ENCODE peak calls at places on chromosomes 16 and 17, in five cellular contexts. J is cardiac muscle cell, P is GM23248, A is mesendoderm, K is right cardiac atrium. Y is an unnamed sample.
A peak's percentile ranks its signal among the peaks of the same experiment; 100 is the strongest.

GRCh38 chr17:55842405-55843158 is 91.7 kb downstream of the PCTP start:
- DNase-seq in K (no peak), A (no peak), P (no peak), J (no peak), Y (no peak)

GRCh38 chr16:76959166-76959565 is 231.8 kb upstream of the MON1B start:
- DNase-seq in J (no peak), P (no peak), K (no peak), A (no peak), Y (no peak)

GRCh38 chr17:57481901-57482300 is 225.6 kb downstream of the MSI2 start:
- DNase-seq in A (no peak), J (no peak), K (peak; percentile 60), P (peak; percentile 96), Y (no peak)

GRCh38 chr17:28657756-28658155 is 4.0 kb downstream of the SDF2 start:
- DNase-seq in J (no peak), A (no peak), P (peak; percentile 62), K (no peak), Y (no peak)

GRCh38 chr17:51120357-51120738 is 320 bp downstream of the SPAG9 start:
- DNase-seq in J (peak; percentile 68), K (no peak), A (peak; percentile 71), P (no peak), Y (peak; percentile 73)

GRCh38 chr16:20704281-20704680 is 6.8 kb upstream of the ACSM1 start:
- DNase-seq in A (no peak), J (no peak), P (no peak), K (no peak), Y (no peak)

GRCh38 chr16:48361540-48361939 is 23.7 kb downstream of the SIAH1 start:
- DNase-seq in K (no peak), J (no peak), A (no peak), P (no peak), Y (no peak)

GRCh38 chr16:24919536-24919935 is 73.8 kb downstream of the SLC5A11 start:
- DNase-seq in J (no peak), P (no peak), K (no peak), A (no peak), Y (no peak)

GRCh38 chr16:75244225-75244792 is 7.1 kb downstream of the BCAR1 start:
- DNase-seq in P (peak; percentile 70), J (no peak), K (peak; percentile 75), A (no peak), Y (no peak)

GRCh38 chr16:85303354-85303883 is 191.1 kb upstream of the CIBAR2 start:
- DNase-seq in J (peak; percentile 68), A (peak; percentile 81), P (peak; percentile 61), K (peak; percentile 70), Y (peak; percentile 96)

GRCh38 chr16:84751241-84751640 is 51.4 kb downstream of the USP10 start:
- DNase-seq in P (no peak), A (no peak), K (no peak), J (no peak), Y (no peak)

GRCh38 chr17:75778861-75779249 is 5.8 kb upstream of the UNK start:
- DNase-seq in P (no peak), A (no peak), J (peak; percentile 34), K (no peak), Y (peak; percentile 84)

GRCh38 chr17:1945621-1946020 is 79.5 kb downstream of the RTN4RL1 start:
- DNase-seq in A (no peak), P (no peak), J (no peak), K (no peak), Y (peak; percentile 71)
- H3K27me3 ChIP-seq in A (no peaks in the 10 kb centered on the region), P (no peaks in the 10 kb centered on the region), J (no peaks in the 10 kb centered on the region), K (no peaks in the 10 kb centered on the region), Y (no peaks in the 10 kb centered on the region)

GRCh38 chr17:14125518-14126125 is 56.3 kb downstream of the COX10 start:
- DNase-seq in K (no peak), J (no peak), P (no peak), A (no peak), Y (no peak)
- H3K4me3 ChIP-seq in K (no peak overlapping the region), J (no peak overlapping the region), P (no peak overlapping the region), A (no peak overlapping the region), Y (no peak overlapping the region)

DNA sequence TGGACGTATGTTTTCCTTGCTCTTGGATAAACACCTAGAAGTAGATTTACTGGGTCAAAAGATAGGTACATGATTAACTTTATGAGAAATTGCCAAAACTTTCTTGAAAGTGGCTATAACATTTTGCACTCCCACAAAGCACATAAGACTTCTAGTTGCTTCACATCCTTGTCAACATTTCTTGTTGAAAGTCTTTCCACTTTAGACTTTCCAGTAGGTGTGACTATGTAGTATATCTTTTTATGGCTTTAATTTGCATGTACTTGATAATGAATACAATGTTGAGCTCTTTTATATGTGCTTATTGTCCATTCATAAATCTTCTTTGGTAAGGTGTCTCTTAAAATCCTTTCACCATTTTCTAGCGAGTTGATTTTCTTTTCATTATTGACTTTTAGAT is 241.2 kb upstream of the RPL38 start:
- DNase-seq in A (no peak), K (no peak), J (no peak), P (no peak), Y (no peak)
- H3K27me3 ChIP-seq in A (no peaks in the 10 kb centered on the region), K (no peaks in the 10 kb centered on the region), J (no peaks in the 10 kb centered on the region), P (no peaks in the 10 kb centered on the region), Y (no peaks in the 10 kb centered on the region)

GRCh38 chr16:70685061-70685937 is 554 bp downstream of the MTSS2 start:
- DNase-seq in K (peak; percentile 32), A (peak; percentile 28), J (peak; percentile 47), P (peak; percentile 44), Y (peak; percentile 82)
- H3K4me3 ChIP-seq in K (peak overlapping the region; percentile 84), A (peak overlapping the region; percentile 55), J (peak overlapping the region; percentile 80), P (peak overlapping the region; percentile 77), Y (peak overlapping the region; percentile 77)

GRCh38 chr17:78127240-78127887 is 1.2 kb downstream of the TMC6 start:
- DNase-seq in K (peak; percentile 84), P (no peak), A (peak; percentile 85), J (peak; percentile 78), Y (peak; percentile 77)

GRCh38 chr17:78127888-78128615 is 503 bp downstream of the TMC6 start:
- DNase-seq in J (peak; percentile 68), K (peak; percentile 46), P (no peak), A (no peak), Y (peak; percentile 96)

GRCh38 chr17:78129385-78130079 is 977 bp upstream of the TMC6 start:
- DNase-seq in J (no peak), K (no peak), P (no peak), A (no peak), Y (peak; percentile 58)

GRCh38 chr17:78130080-78130438 is 512 bp upstream of the TMC8 start:
- DNase-seq in K (no peak), J (no peak), P (no peak), A (no peak), Y (peak; percentile 66)

GRCh38 chr17:78128616-78129384 is at the start of gene TMC6:
- DNase-seq in K (peak; percentile 57), P (no peak), J (no peak), A (peak; percentile 89), Y (peak; percentile 99)
- H3K27me3 ChIP-seq in K (no peaks in the 10 kb centered on the region), P (peaks cover 37% of the 10 kb centered on the region), J (no peaks in the 10 kb centered on the region), A (no peaks in the 10 kb centered on the region), Y (peaks cover 8% of the 10 kb centered on the region)